ENCODE peak calls at places on chromosomes 5 and 9, in four cellular contexts. E is HCT116, H is HepG2, N is astrocyte of the cerebellum. X is an unnamed sample.

GRCh38 chr5:179827684-179828083 is 7.0 kb downstream of the SQSTM1 start:
- DNase-seq in H (no peak), N (no peak), E (no peak), X (no peak)

GRCh38 chr5:138807182-138807581 is 54.0 kb downstream of the CTNNA1 start:
- DNase-seq in E (no peak), H (no peak), N (no peak), X (no peak)

GRCh38 chr9:93302586-93303257 is 118.8 kb downstream of the WNK2 start:
- DNase-seq in E (peak; percentile 42), N (peak; percentile 12), H (peak; percentile 73), X (peak; percentile 15)

GRCh38 chr9:137127301-137128157 is 11.4 kb upstream of the GRIN1 start:
- DNase-seq in H (peak; percentile 65), N (no peak), E (no peak), X (no peak)

GRCh38 chr9:4027616-4028015 is 272.3 kb downstream of the GLIS3 start:
- DNase-seq in H (no peak), E (no peak), N (no peak), X (no peak)

GRCh38 chr5:94025788-94026473 is 284.5 kb upstream of the POU5F2 start:
- DNase-seq in N (no peak), H (peak; percentile 62), E (no peak), X (no peak)

GRCh38 chr9:86975086-86975485 is 27.8 kb upstream of the GAS1 start:
- DNase-seq in H (no peak), E (no peak), N (no peak), X (no peak)

GRCh38 chr5:170720984-170721383 is 62.5 kb upstream of the GABRP start:
- DNase-seq in H (no peak), N (no peak), E (no peak), X (no peak)

GRCh38 chr9:38370231-38370630 is 22.3 kb upstream of the ALDH1B1 start:
- DNase-seq in H (no peak), N (no peak), E (no peak), X (no peak)

GRCh38 chr5:132867046-132867451 is 607 bp downstream of the UQCRQ start:
- DNase-seq in H (no peak), N (no peak), E (no peak), X (no peak)

GRCh38 chr5:120152472-120152871 is 311.6 kb upstream of the PRR16 start:
- DNase-seq in E (no peak), H (no peak), N (peak; percentile 4), X (no peak)

GRCh38 chr5:6745706-6746217 is 32.5 kb downstream of the TENT4A start:
- DNase-seq in H (peak; percentile 45), N (peak; percentile 61), E (peak; percentile 31), X (peak; percentile 56)

GRCh38 chr9:136438909-136439549 is 616 bp downstream of the INPP5E start:
- DNase-seq in H (no peak), E (no peak), N (no peak), X (no peak)

GRCh38 chr5:96067902-96068614 is 106.4 kb upstream of the ELL2 start:
- DNase-seq in H (no peak), N (peak; percentile 39), E (peak; percentile 77), X (no peak)

GRCh38 chr9:124012368-124013262 is 1.0 kb downstream of the LHX2 start:
- DNase-seq in N (no peak), H (no peak), E (no peak), X (no peak)

GRCh38 chr9:124010303-124010664 is 1.3 kb upstream of the LHX2 start:
- DNase-seq in E (no peak), H (no peak), N (no peak), X (no peak)

GRCh38 chr9:124010665-124011321 is 775 bp upstream of the LHX2 start:
- DNase-seq in H (no peak), E (no peak), N (no peak), X (no peak)

GRCh38 chr9:124009835-124010226 is 1.7 kb upstream of the LHX2 start:
- DNase-seq in E (no peak), H (no peak), N (no peak), X (no peak)

GRCh38 chr9:124011460-124012301 is at the start of gene LHX2:
- DNase-seq in E (peak; percentile 75), N (no peak), H (no peak), X (peak; percentile 71)
- TF ChIP-seq CTCF in E (peak; percentile 26), N (no peak), H (no peak), X (peak; percentile 21)

GRCh38 chr5:62271370-62271769 is 34.6 kb upstream of the KIF2A start:
- DNase-seq in E (no peak), N (no peak), H (no peak), X (no peak)
- TF ChIP-seq CTCF in E (no peak), N (no peak), H (no peak), X (no peak)

GRCh38 chr9:70133253-70134208 is 89.9 kb downstream of the MAMDC2 start:
- DNase-seq in N (no peak), H (no peak), E (no peak), X (no peak)

GRCh38 chr9:70134360-70134759 is 90.7 kb downstream of the MAMDC2 start:
- DNase-seq in N (no peak), E (no peak), H (no peak), X (no peak)

GRCh38 chr9:70137577-70137976 is 93.9 kb downstream of the MAMDC2 start:
- DNase-seq in N (no peak), E (no peak), H (no peak), X (no peak)

GRCh38 chr9:70136632-70137031 is 93.0 kb downstream of the MAMDC2 start:
- DNase-seq in N (no peak), H (no peak), E (no peak), X (no peak)

DNA sequence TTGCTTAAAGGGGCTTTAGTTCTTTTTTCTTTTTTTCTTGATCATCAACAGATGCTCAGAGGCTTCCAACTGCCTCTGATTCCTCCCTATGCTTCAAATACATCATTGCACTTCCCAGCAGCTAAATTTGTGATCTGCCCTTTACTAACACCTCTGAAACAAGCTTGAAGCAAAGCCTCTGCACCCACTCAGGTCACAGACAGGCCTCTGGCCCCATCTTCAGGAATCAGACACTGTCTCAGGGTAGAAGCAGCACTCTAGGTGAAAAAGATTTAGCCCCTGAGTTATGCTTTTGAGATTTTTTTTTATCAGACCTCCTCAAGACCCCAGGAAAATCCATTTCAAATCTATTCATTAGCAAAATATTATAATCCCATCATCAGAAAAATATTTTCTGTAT is 91.5 kb downstream of the MAMDC2 start:
- DNase-seq in H (no peak), E (no peak), N (no peak), X (no peak)
- TF ChIP-seq CTCF in H (no peak), E (no peak), N (peak; percentile 2), X (no peak)

GRCh38 chr9:95024097-95024671 is 293.3 kb downstream of the FANCC start:
- DNase-seq in E (no peak), H (peak; percentile 84), N (no peak), X (no peak)
- TF ChIP-seq CTCF in E (no peak), H (peak; percentile 46), N (no peak), X (no peak)

GRCh38 chr5:60161340-60161934 is 267.9 kb upstream of the PDE4D start:
- DNase-seq in E (peak; percentile 8), N (no peak), H (peak; percentile 3), X (no peak)
- TF ChIP-seq CTCF in E (peak; percentile 48), N (peak; percentile 61), H (peak; percentile 60), X (peak; percentile 67)

GRCh38 chr5:55146543-55147151 is 13.3 kb upstream of the GPX8 start:
- DNase-seq in E (peak; percentile 82), N (peak; percentile 73), H (peak; percentile 71), X (peak; percentile 70)
- TF ChIP-seq CTCF in E (peak; percentile 95), N (peak; percentile 96), H (peak; percentile 91), X (peak; percentile 98)

DNA sequence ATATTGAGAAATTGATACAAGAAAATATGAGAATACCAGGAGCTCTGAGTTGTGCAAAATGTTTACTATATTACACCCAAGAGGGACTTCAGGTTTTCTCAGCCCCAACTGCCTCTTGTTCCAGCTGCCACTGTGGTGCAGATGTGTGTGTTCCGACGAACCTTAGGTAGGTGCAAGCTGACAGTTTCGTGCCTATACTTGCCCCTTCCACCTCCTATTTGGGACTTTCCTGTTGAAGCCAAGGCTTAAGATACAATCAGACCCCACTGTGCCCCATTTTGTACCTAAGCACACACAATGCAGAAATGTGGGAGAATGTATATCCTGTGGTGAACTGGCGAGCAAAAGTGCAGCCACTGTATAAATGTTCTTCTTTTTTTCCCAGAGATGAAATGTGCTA is 80.2 kb downstream of the LURAP1L start:
- DNase-seq in N (no peak), E (no peak), H (no peak), X (no peak)
- TF ChIP-seq CTCF in N (no peak), E (no peak), H (no peak), X (no peak)

X was measured in LNCaP clone FGC.